ENCODE peak calls at places on chromosomes 13 and 19, in four cellular contexts. R is IMR-90, M is lower leg skin, U is choroid plexus epithelial cell. O is an unnamed sample.

GRCh38 chr19:21158523-21159135 is 16.8 kb downstream of the ZNF431 start:
- DNase-seq in U (peak; percentile 69), M (no peak), R (peak; percentile 68), O (peak; percentile 48)

GRCh38 chr13:99199541-99200432 is 867 bp upstream of the UBAC2 start:
- DNase-seq in M (peak; percentile 92), U (peak; percentile 24), R (no peak), O (peak; percentile 35)

GRCh38 chr19:7748756-7749155 is 1.4 kb upstream of the CD209 start:
- DNase-seq in U (peak; percentile 21), R (peak; percentile 7), M (no peak), O (no peak)

GRCh38 chr19:29694166-29694565 is 20.9 kb downstream of the C19orf12 start:
- DNase-seq in U (no peak), R (no peak), M (no peak), O (no peak)

GRCh38 chr19:31350693-31351211 is 1.5 kb upstream of the TSHZ3 start:
- DNase-seq in R (peak; percentile 56), M (no peak), U (peak; percentile 67), O (peak; percentile 41)

GRCh38 chr19:41351339-41352245 is 2.1 kb downstream of the TGFB1 start:
- DNase-seq in R (peak; percentile 42), M (peak; percentile 94), U (peak; percentile 55), O (peak; percentile 60)

GRCh38 chr19:40217027-40217810 is 965 bp downstream of the TTC9B start:
- DNase-seq in R (no peak), M (no peak), U (no peak), O (no peak)

GRCh38 chr13:85665286-85665685 is 133.9 kb downstream of the SLITRK6 start:
- DNase-seq in M (no peak), U (peak; percentile 22), R (peak; percentile 82), O (peak; percentile 32)

GRCh38 chr13:29955137-29955650 is 104.8 kb upstream of the UBL3 start:
- DNase-seq in M (no peak), U (no peak), R (no peak), O (no peak)

GRCh38 chr13:29956771-29957170 is 106.4 kb upstream of the UBL3 start:
- DNase-seq in M (no peak), U (no peak), R (no peak), O (no peak)

GRCh38 chr13:29952245-29952644 is 101.8 kb upstream of the UBL3 start:
- DNase-seq in U (no peak), R (no peak), M (no peak), O (no peak)

GRCh38 chr13:29953542-29953941 is 103.1 kb upstream of the UBL3 start:
- DNase-seq in M (no peak), R (no peak), U (no peak), O (no peak)

GRCh38 chr13:29954082-29955043 is 103.9 kb upstream of the UBL3 start:
- DNase-seq in M (no peak), R (no peak), U (no peak), O (no peak)
- H3K4me3 ChIP-seq in M (no peak overlapping the region), R (no peak overlapping the region), U (no peak overlapping the region), O (no peak overlapping the region)

GRCh38 chr19:44141191-44142013 is at the start of gene ZNF234:
- DNase-seq in R (peak; percentile 85), U (peak; percentile 82), M (peak; percentile 93), O (peak; percentile 81)
- TF ChIP-seq CTCF in R (peak; percentile 4), U (no peak), M (no peak), O (no peak)

DNA sequence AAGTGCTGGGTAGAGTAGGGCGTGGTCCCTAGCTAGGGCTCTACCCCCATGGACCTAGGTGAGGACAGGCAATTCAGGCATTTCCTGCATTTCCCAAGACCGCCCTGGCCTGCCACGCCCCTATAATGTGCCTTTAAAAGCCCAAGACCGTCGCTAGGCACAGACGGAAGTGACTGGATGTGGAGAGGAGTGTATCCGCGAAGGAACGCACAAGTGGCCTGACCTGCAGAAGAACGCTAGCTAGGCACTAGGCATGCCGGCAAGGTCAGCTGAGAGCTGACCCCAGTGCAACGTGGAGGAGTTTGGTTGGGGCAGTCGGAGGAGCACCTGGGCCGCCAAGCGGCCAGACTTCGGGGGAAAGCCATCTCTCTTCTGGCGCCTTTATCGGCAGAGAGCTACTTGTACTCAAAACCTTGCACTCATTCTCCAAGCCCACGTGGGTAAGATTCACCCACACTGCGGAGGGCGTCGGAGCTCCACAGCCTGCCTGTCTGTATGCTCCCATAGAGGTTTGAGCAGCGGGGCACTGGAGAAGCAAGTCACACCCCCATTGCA is 370.0 kb downstream of the FGF9 start:
- DNase-seq in R (no peak), M (no peak), U (no peak), O (no peak)
- H3K4me3 ChIP-seq in R (no peak overlapping the region), M (no peak overlapping the region), U (no peak overlapping the region), O (no peak overlapping the region)

DNA sequence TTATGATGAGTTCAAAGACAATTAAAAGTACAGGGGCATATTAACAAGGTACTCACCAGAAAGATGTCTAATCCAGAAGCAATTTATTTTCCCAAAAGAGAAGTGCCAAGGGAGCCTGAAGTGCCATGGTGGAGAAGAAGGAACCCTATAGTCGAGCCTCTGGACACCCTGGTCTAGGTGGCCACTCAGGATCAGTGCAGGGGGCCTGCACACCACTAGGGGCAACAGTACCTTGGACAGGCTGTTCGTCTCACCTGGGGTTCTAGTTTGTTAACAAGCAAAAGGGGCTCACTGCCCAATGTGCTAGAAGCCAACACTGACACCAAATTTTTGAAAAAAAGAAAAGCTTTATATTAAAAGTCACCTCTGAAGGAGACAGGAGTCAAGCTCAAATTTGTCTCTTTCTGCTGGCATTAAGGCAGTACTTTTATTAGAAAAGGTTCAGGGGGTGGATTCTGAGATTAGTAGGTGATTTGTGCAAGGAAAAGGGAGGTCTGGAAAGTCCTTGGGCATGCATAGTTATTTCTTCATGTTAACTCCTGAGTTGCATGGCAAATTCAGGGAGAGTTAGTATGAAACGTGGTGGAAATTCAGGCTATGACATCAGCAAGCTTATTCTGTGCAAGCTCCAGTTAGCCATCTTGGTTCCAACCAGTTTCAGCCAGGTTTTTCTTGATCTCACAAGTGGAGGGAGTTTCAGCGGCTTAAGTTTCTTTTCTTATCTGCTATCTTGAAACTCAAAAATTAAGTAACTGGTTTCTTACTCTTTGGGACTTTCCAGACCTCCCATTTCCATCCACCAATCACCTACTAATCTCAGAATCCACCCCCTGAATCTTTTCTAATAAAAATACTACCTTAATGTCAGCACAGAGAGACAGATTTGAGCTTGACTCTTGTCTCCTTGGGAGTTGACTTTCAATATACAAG is 884 bp upstream of the CBY2 start:
- DNase-seq in U (no peak), R (no peak), M (no peak), O (no peak)
- TF ChIP-seq CTCF in U (no peak), R (no peak), M (no peak), O (no peak)

O was measured in astrocyte of the spinal cord.